ENCODE peak calls at places on chromosomes 13 and 19, in seven cellular contexts. One of them, this sample, is unnamed.

GRCh38 chr19:45821570-45821969 is 6.5 kb upstream of the RSPH6A start:
- DNase-seq in sigmoid colon: no peak
- DNase-seq in left ventricle myocardium inferior: no peak
- DNase-seq in heart right ventricle: no peak
- DNase-seq in GM23338: no peak
- DNase-seq in CD8-positive, alpha-beta T cell: no peak
- DNase-seq in dorsolateral prefrontal cortex: no peak
- DNase-seq in this sample: peak; percentile 46

GRCh38 chr13:99484405-99484981 is 16.8 kb upstream of the TM9SF2 start:
- DNase-seq in sigmoid colon: no peak
- DNase-seq in left ventricle myocardium inferior: no peak
- DNase-seq in heart right ventricle: no peak
- DNase-seq in GM23338: no peak
- DNase-seq in CD8-positive, alpha-beta T cell: no peak
- DNase-seq in dorsolateral prefrontal cortex: no peak
- DNase-seq in this sample: no peak

GRCh38 chr19:43618921-43619261 is 538 bp downstream of the ZNF428 start:
- DNase-seq in sigmoid colon: no peak
- DNase-seq in left ventricle myocardium inferior: no peak
- DNase-seq in heart right ventricle: no peak
- DNase-seq in GM23338: no peak
- DNase-seq in CD8-positive, alpha-beta T cell: no peak
- DNase-seq in dorsolateral prefrontal cortex: peak; percentile 50
- DNase-seq in this sample: peak; percentile 43

GRCh38 chr13:113170503-113170902 is 12.1 kb downstream of the PROZ start:
- DNase-seq in sigmoid colon: no peak
- DNase-seq in left ventricle myocardium inferior: no peak
- DNase-seq in heart right ventricle: no peak
- DNase-seq in GM23338: no peak
- DNase-seq in CD8-positive, alpha-beta T cell: no peak
- DNase-seq in dorsolateral prefrontal cortex: peak; percentile 20
- DNase-seq in this sample: no peak

GRCh38 chr19:40908981-40909380 is 26.9 kb upstream of the CYP2A7 start:
- DNase-seq in sigmoid colon: no peak
- DNase-seq in left ventricle myocardium inferior: no peak
- DNase-seq in heart right ventricle: no peak
- DNase-seq in GM23338: peak; percentile 56
- DNase-seq in CD8-positive, alpha-beta T cell: no peak
- DNase-seq in dorsolateral prefrontal cortex: no peak
- DNase-seq in this sample: peak; percentile 77

GRCh38 chr19:38648789-38649304 is 1.4 kb downstream of the ACTN4 start:
- DNase-seq in sigmoid colon: no peak
- DNase-seq in left ventricle myocardium inferior: no peak
- DNase-seq in heart right ventricle: no peak
- DNase-seq in GM23338: no peak
- DNase-seq in CD8-positive, alpha-beta T cell: no peak
- DNase-seq in dorsolateral prefrontal cortex: no peak
- DNase-seq in this sample: no peak

GRCh38 chr13:51849145-51850101 is 4.4 kb upstream of the TMEM272 start:
- DNase-seq in sigmoid colon: no peak
- DNase-seq in left ventricle myocardium inferior: peak; percentile 35
- DNase-seq in heart right ventricle: no peak
- DNase-seq in GM23338: peak; percentile 94
- DNase-seq in CD8-positive, alpha-beta T cell: no peak
- DNase-seq in dorsolateral prefrontal cortex: no peak
- DNase-seq in this sample: no peak

GRCh38 chr19:17303940-17304267 is 679 bp upstream of the ABHD8 start:
- DNase-seq in sigmoid colon: no peak
- DNase-seq in left ventricle myocardium inferior: no peak
- DNase-seq in heart right ventricle: no peak
- DNase-seq in GM23338: no peak
- DNase-seq in CD8-positive, alpha-beta T cell: no peak
- DNase-seq in dorsolateral prefrontal cortex: no peak
- DNase-seq in this sample: peak; percentile 67

GRCh38 chr13:114034481-114034891 is 60.6 kb upstream of the C13orf46 start:
- DNase-seq in sigmoid colon: no peak
- DNase-seq in left ventricle myocardium inferior: no peak
- DNase-seq in heart right ventricle: no peak
- DNase-seq in GM23338: no peak
- DNase-seq in CD8-positive, alpha-beta T cell: no peak
- DNase-seq in dorsolateral prefrontal cortex: no peak
- DNase-seq in this sample: no peak

GRCh38 chr13:75908137-75908536 is 272.0 kb downstream of the LMO7 start:
- DNase-seq in sigmoid colon: no peak
- DNase-seq in left ventricle myocardium inferior: peak; percentile 25
- DNase-seq in heart right ventricle: peak; percentile 50
- DNase-seq in GM23338: no peak
- DNase-seq in CD8-positive, alpha-beta T cell: no peak
- DNase-seq in dorsolateral prefrontal cortex: no peak
- DNase-seq in this sample: no peak

GRCh38 chr13:70173236-70173959 is 65.1 kb upstream of the KLHL1 start:
- DNase-seq in sigmoid colon: no peak
- DNase-seq in left ventricle myocardium inferior: no peak
- DNase-seq in heart right ventricle: no peak
- DNase-seq in GM23338: peak; percentile 8
- DNase-seq in CD8-positive, alpha-beta T cell: no peak
- DNase-seq in dorsolateral prefrontal cortex: no peak
- DNase-seq in this sample: no peak

GRCh38 chr19:36460046-36460445 is 29.3 kb downstream of the ZNF566 start:
- DNase-seq in sigmoid colon: no peak
- DNase-seq in left ventricle myocardium inferior: no peak
- DNase-seq in heart right ventricle: no peak
- DNase-seq in GM23338: no peak
- DNase-seq in CD8-positive, alpha-beta T cell: no peak
- DNase-seq in dorsolateral prefrontal cortex: no peak
- DNase-seq in this sample: no peak

GRCh38 chr13:67048793-67049150 is 181.4 kb downstream of the PCDH9 start:
- DNase-seq in sigmoid colon: no peak
- DNase-seq in left ventricle myocardium inferior: no peak
- DNase-seq in heart right ventricle: no peak
- DNase-seq in GM23338: no peak
- DNase-seq in CD8-positive, alpha-beta T cell: no peak
- DNase-seq in dorsolateral prefrontal cortex: no peak
- DNase-seq in this sample: no peak

GRCh38 chr19:51256053-51256682 is 5.3 kb downstream of the SIGLECL1 start:
- DNase-seq in sigmoid colon: no peak
- DNase-seq in left ventricle myocardium inferior: no peak
- DNase-seq in heart right ventricle: no peak
- DNase-seq in GM23338: no peak
- DNase-seq in CD8-positive, alpha-beta T cell: no peak
- DNase-seq in dorsolateral prefrontal cortex: no peak
- DNase-seq in this sample: no peak

GRCh38 chr19:7418575-7418974 is 69.8 kb downstream of the ARHGEF18 start:
- DNase-seq in sigmoid colon: no peak
- DNase-seq in left ventricle myocardium inferior: no peak
- DNase-seq in heart right ventricle: no peak
- DNase-seq in GM23338: no peak
- DNase-seq in CD8-positive, alpha-beta T cell: no peak
- DNase-seq in dorsolateral prefrontal cortex: no peak
- DNase-seq in this sample: peak; percentile 40

GRCh38 chr13:98577823-98578285 is 947 bp upstream of the STK24 start:
- DNase-seq in sigmoid colon: no peak
- DNase-seq in left ventricle myocardium inferior: no peak
- DNase-seq in heart right ventricle: no peak
- DNase-seq in GM23338: no peak
- DNase-seq in CD8-positive, alpha-beta T cell: no peak
- DNase-seq in dorsolateral prefrontal cortex: no peak
- DNase-seq in this sample: no peak

GRCh38 chr13:75049936-75050335 is 432.0 kb downstream of the TBC1D4 start:
- DNase-seq in sigmoid colon: no peak
- DNase-seq in left ventricle myocardium inferior: no peak
- DNase-seq in heart right ventricle: no peak
- DNase-seq in GM23338: no peak
- DNase-seq in CD8-positive, alpha-beta T cell: no peak
- DNase-seq in dorsolateral prefrontal cortex: no peak
- DNase-seq in this sample: no peak

GRCh38 chr13:45138282-45138681 is 18.0 kb downstream of the GTF2F2 start:
- DNase-seq in sigmoid colon: no peak
- DNase-seq in left ventricle myocardium inferior: no peak
- DNase-seq in heart right ventricle: no peak
- DNase-seq in GM23338: no peak
- DNase-seq in CD8-positive, alpha-beta T cell: no peak
- DNase-seq in dorsolateral prefrontal cortex: no peak
- DNase-seq in this sample: no peak

GRCh38 chr13:31965361-31966066 is 66.1 kb upstream of the FRY start:
- DNase-seq in sigmoid colon: no peak
- DNase-seq in left ventricle myocardium inferior: no peak
- DNase-seq in heart right ventricle: no peak
- DNase-seq in GM23338: no peak
- DNase-seq in CD8-positive, alpha-beta T cell: no peak
- DNase-seq in dorsolateral prefrontal cortex: no peak
- DNase-seq in this sample: no peak

GRCh38 chr19:21328402-21328801 is 808 bp downstream of the ZNF708 start:
- DNase-seq in sigmoid colon: no peak
- DNase-seq in left ventricle myocardium inferior: no peak
- DNase-seq in heart right ventricle: no peak
- DNase-seq in GM23338: peak; percentile 65
- DNase-seq in CD8-positive, alpha-beta T cell: no peak
- DNase-seq in dorsolateral prefrontal cortex: no peak
- DNase-seq in this sample: no peak

GRCh38 chr13:72185756-72186155 is 318.8 kb upstream of the DACH1 start:
- DNase-seq in sigmoid colon: no peak
- DNase-seq in left ventricle myocardium inferior: no peak
- DNase-seq in heart right ventricle: no peak
- DNase-seq in GM23338: no peak
- DNase-seq in CD8-positive, alpha-beta T cell: no peak
- DNase-seq in dorsolateral prefrontal cortex: no peak
- DNase-seq in this sample: no peak
- H3K27ac ChIP-seq in sigmoid colon: no peak overlapping the region
- H3K27ac ChIP-seq in left ventricle myocardium inferior: no peak overlapping the region
- H3K27ac ChIP-seq in heart right ventricle: no peak overlapping the region
- H3K27ac ChIP-seq in GM23338: no peak overlapping the region
- H3K27ac ChIP-seq in CD8-positive, alpha-beta T cell: no peak overlapping the region
- H3K27ac ChIP-seq in dorsolateral prefrontal cortex: no peak overlapping the region
- H3K27ac ChIP-seq in this sample: no peak overlapping the region

DNA sequence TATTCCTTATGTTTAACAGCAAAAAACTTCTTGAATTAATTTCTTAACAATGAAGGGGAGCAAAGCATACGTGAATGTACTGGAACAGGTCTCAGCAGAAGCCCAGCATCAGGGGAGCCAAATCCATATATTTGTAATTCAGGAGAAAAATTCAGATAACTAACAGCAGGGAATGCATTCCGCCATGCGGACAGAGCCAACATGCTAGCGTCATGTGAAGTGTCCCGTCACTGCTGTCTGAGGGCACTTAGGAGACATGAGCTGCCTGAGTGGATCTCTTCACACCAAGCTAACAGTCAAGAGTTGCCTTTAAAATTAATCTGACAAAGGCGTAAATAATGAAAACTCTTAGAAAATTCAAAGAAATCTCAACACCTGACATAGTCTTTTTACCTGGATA is 6.4 kb downstream of the AMER2 start:
- DNase-seq in sigmoid colon: no peak
- DNase-seq in left ventricle myocardium inferior: no peak
- DNase-seq in heart right ventricle: no peak
- DNase-seq in GM23338: no peak
- DNase-seq in CD8-positive, alpha-beta T cell: no peak
- DNase-seq in dorsolateral prefrontal cortex: no peak
- DNase-seq in this sample: no peak
- H3K27me3 ChIP-seq in sigmoid colon: peaks cover 3% of the 10 kb centered on the region
- H3K27me3 ChIP-seq in left ventricle myocardium inferior: peaks cover 74% of the 10 kb centered on the region
- H3K27me3 ChIP-seq in heart right ventricle: peaks cover 2% of the 10 kb centered on the region
- H3K27me3 ChIP-seq in GM23338: peaks cover 20% of the 10 kb centered on the region
- H3K27me3 ChIP-seq in CD8-positive, alpha-beta T cell: no peaks in the 10 kb centered on the region
- H3K27me3 ChIP-seq in dorsolateral prefrontal cortex: no peaks in the 10 kb centered on the region
- H3K27me3 ChIP-seq in this sample: no peaks in the 10 kb centered on the region

GRCh38 chr19:10797541-10798256 is 38.3 kb downstream of the TMED1 start:
- DNase-seq in sigmoid colon: no peak
- DNase-seq in left ventricle myocardium inferior: no peak
- DNase-seq in heart right ventricle: no peak
- DNase-seq in GM23338: no peak
- DNase-seq in CD8-positive, alpha-beta T cell: peak; percentile 71
- DNase-seq in dorsolateral prefrontal cortex: peak; percentile 53
- DNase-seq in this sample: no peak
- H3K27ac ChIP-seq in sigmoid colon: no peak overlapping the region
- H3K27ac ChIP-seq in left ventricle myocardium inferior: no peak overlapping the region
- H3K27ac ChIP-seq in heart right ventricle: no peak overlapping the region
- H3K27ac ChIP-seq in GM23338: peak overlapping the region; percentile 26
- H3K27ac ChIP-seq in CD8-positive, alpha-beta T cell: peak overlapping the region; percentile 81
- H3K27ac ChIP-seq in dorsolateral prefrontal cortex: peak overlapping the region; percentile 54
- H3K27ac ChIP-seq in this sample: no peak overlapping the region

DNA sequence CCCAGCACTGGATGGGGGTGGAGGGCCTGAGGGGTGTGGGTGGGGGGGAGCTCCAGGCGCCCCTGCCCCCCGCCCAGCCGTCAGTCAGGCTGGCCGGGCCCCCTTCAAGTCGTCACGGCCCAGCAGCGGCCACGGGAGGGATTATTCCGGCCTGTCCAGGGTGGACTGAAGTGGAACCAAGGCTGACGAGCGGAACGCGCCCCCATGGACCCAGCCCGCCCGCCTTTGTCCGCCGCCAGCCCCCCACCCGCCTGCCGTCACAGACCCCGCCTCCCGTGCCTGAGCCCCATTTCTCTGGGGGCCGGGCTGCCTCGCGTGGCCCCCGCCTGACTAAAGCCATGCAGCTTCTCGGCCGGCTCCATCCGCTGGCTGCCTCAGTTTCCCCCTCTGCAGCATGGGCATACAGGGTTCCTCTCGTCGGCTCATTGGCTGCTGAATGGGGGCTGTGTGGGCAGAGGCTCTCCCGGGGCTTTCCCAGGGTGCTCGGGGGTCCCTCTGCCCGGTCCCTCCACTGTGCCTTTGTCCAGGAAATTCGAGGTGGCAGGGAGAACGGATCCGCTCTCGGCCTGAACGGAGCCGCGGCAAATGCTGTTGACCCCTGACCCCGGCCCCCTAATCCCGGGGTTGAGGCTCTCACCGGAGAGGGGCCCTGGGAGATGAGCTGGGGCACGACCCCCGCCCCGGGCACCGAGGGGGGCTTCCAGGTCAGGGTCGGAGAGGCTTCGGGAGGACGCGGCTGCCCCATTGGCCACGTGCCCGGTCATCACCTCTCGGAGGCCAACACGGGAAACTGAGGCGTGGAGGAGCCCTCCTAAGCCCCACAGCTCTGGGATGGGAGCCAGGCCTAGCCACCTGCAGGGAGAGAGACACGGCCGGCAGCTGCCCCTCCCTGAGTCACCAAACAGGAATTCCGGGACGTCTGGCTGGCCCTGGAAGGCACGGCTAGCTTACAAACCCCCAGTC is 27.3 kb downstream of the EFNA2 start:
- DNase-seq in sigmoid colon: no peak
- DNase-seq in left ventricle myocardium inferior: no peak
- DNase-seq in heart right ventricle: no peak
- DNase-seq in GM23338: no peak
- DNase-seq in CD8-positive, alpha-beta T cell: no peak
- DNase-seq in dorsolateral prefrontal cortex: no peak
- DNase-seq in this sample: peak; percentile 70
- H3K27me3 ChIP-seq in sigmoid colon: peaks cover 4% of the 10 kb centered on the region
- H3K27me3 ChIP-seq in left ventricle myocardium inferior: peaks cover 90% of the 10 kb centered on the region
- H3K27me3 ChIP-seq in heart right ventricle: no peaks in the 10 kb centered on the region
- H3K27me3 ChIP-seq in GM23338: peaks cover 9% of the 10 kb centered on the region
- H3K27me3 ChIP-seq in CD8-positive, alpha-beta T cell: peaks cover 9% of the 10 kb centered on the region
- H3K27me3 ChIP-seq in dorsolateral prefrontal cortex: no peaks in the 10 kb centered on the region
- H3K27me3 ChIP-seq in this sample: peaks cover 6% of the 10 kb centered on the region

GRCh38 chr19:55442372-55443044 is 592 bp downstream of the SHISA7 start:
- DNase-seq in sigmoid colon: no peak
- DNase-seq in left ventricle myocardium inferior: no peak
- DNase-seq in heart right ventricle: no peak
- DNase-seq in GM23338: peak; percentile 62
- DNase-seq in CD8-positive, alpha-beta T cell: no peak
- DNase-seq in dorsolateral prefrontal cortex: no peak
- DNase-seq in this sample: no peak
- H3K27ac ChIP-seq in sigmoid colon: no peak overlapping the region
- H3K27ac ChIP-seq in left ventricle myocardium inferior: no peak overlapping the region
- H3K27ac ChIP-seq in heart right ventricle: no peak overlapping the region
- H3K27ac ChIP-seq in GM23338: no peak overlapping the region
- H3K27ac ChIP-seq in CD8-positive, alpha-beta T cell: no peak overlapping the region
- H3K27ac ChIP-seq in dorsolateral prefrontal cortex: peak overlapping the region; percentile 69
- H3K27ac ChIP-seq in this sample: no peak overlapping the region

This sample was measured in upper lobe of left lung.